ENCODE peak calls at places on chromosomes 4 and X, in four cellular contexts. N, J, M and H are unnamed samples.

GRCh38 chr4:165592386-165592785 is 213.6 kb downstream of the CPE start:
- DNase-seq in N (no peak), J (no peak), M (no peak), H (no peak)

GRCh38 chrX:63330681-63331080 is 20.5 kb downstream of the SPIN4 start:
- DNase-seq in N (no peak), J (no peak), M (no peak), H (peak; percentile 56)

GRCh38 chr4:1310031-1310795 is 20.5 kb downstream of the MAEA start:
- DNase-seq in N (no peak), J (no peak), M (no peak), H (no peak)

GRCh38 chrX:115339441-115340025 is 50.0 kb downstream of the LUZP4 start:
- DNase-seq in N (no peak), J (no peak), M (no peak), H (no peak)

GRCh38 chrX:154300815-154301214 is 5.2 kb downstream of the TKTL1 start:
- DNase-seq in N (no peak), J (no peak), M (no peak), H (no peak)

GRCh38 chr4:170007113-170007512 is 19.1 kb downstream of the MFAP3L start:
- DNase-seq in N (no peak), J (no peak), M (no peak), H (no peak)

GRCh38 chrX:87425618-87426017 is 92.0 kb upstream of the KLHL4 start:
- DNase-seq in N (no peak), J (no peak), M (no peak), H (no peak)

GRCh38 chr4:2458546-2459491 is 10.1 kb upstream of the RNF4 start:
- DNase-seq in N (no peak), J (no peak), M (no peak), H (no peak)

GRCh38 chrX:65551086-65551485 is 16.5 kb upstream of the LAS1L start:
- DNase-seq in N (no peak), J (no peak), M (no peak), H (no peak)

GRCh38 chr4:5918331-5919030 is 25.6 kb upstream of the CRMP1 start:
- DNase-seq in N (no peak), J (no peak), M (no peak), H (no peak)

GRCh38 chrX:116240446-116240845 is 69.9 kb downstream of the AGTR2 start:
- DNase-seq in N (no peak), J (no peak), M (no peak), H (peak; percentile 87)

GRCh38 chr4:68865178-68865638 is 49.4 kb downstream of the UGT2B10 start:
- DNase-seq in N (no peak), J (no peak), M (no peak), H (peak; percentile 80)

GRCh38 chr4:161949941-161950725 is 213.7 kb downstream of the FSTL5 start:
- DNase-seq in N (no peak), J (no peak), M (no peak), H (no peak)

GRCh38 chrX:24590111-24590510 is 57.0 kb downstream of the PCYT1B start:
- DNase-seq in N (no peak), J (no peak), M (no peak), H (no peak)

GRCh38 chr4:2462992-2463762 is 5.7 kb upstream of the RNF4 start:
- DNase-seq in N (no peak), J (no peak), M (no peak), H (no peak)

GRCh38 chrX:86066998-86067397 is 19.6 kb upstream of the CHM start:
- DNase-seq in N (no peak), J (no peak), M (no peak), H (peak; percentile 12)

GRCh38 chr4:145829629-145830395 is 108.8 kb downstream of the ZNF827 start:
- DNase-seq in N (peak; percentile 59), J (no peak), M (no peak), H (no peak)

GRCh38 chr4:88661724-88662123 is 35.9 kb downstream of the NAP1L5 start:
- DNase-seq in N (no peak), J (no peak), M (no peak), H (peak; percentile 81)

GRCh38 chr4:828641-829271 is 2.8 kb upstream of the CPLX1 start:
- DNase-seq in N (no peak), J (no peak), M (no peak), H (no peak)

GRCh38 chr4:78169728-78170127 is 112.6 kb downstream of the FRAS1 start:
- DNase-seq in N (no peak), J (no peak), M (no peak), H (no peak)

GRCh38 chr4:81827568-81828202 is 356.0 kb upstream of the RASGEF1B start:
- DNase-seq in N (no peak), J (no peak), M (no peak), H (peak; percentile 17)

GRCh38 chr4:8662776-8663175 is 70.2 kb downstream of the CPZ start:
- DNase-seq in N (no peak), J (no peak), M (no peak), H (no peak)

GRCh38 chr4:184526228-184526627 is 51.9 kb upstream of the IRF2 start:
- DNase-seq in N (no peak), J (no peak), M (no peak), H (no peak)

GRCh38 chrX:150051096-150051495 is 112.8 kb upstream of the EOLA2 start:
- DNase-seq in N (no peak), J (no peak), M (no peak), H (peak; percentile 92)

GRCh38 chrX:103791233-103791632 is 14.6 kb downstream of the PLP1 start:
- DNase-seq in N (no peak), J (no peak), M (no peak), H (no peak)

GRCh38 chr4:89303177-89303576 is 4.4 kb downstream of the GPRIN3 start:
- DNase-seq in N (peak; percentile 48), J (no peak), M (no peak), H (no peak)

GRCh38 chr4:153521467-153521866 is 55.3 kb downstream of the TMEM131L start:
- DNase-seq in N (no peak), J (no peak), M (no peak), H (no peak)

GRCh38 chr4:165355900-165356300 is 22.9 kb upstream of the CPE start:
- DNase-seq in N (peak; percentile 23), J (peak; percentile 42), M (no peak), H (peak; percentile 54)

GRCh38 chr4:145218251-145218650 is 37.9 kb upstream of the OTUD4 start:
- DNase-seq in N (no peak), J (no peak), M (no peak), H (no peak)

GRCh38 chr4:156751486-156751885 is 220.1 kb downstream of the PDGFC start:
- DNase-seq in N (no peak), J (no peak), M (no peak), H (peak; percentile 62)

GRCh38 chrX:125711103-125711502 is 391.4 kb downstream of the TEX13C start:
- DNase-seq in N (no peak), J (no peak), M (no peak), H (no peak)